ENCODE peak calls at places on chromosomes 3 and 15, in nine cellular contexts. V, F, Y, J, Q, I, X, K and L are unnamed samples.

GRCh38 chr3:10553586-10554235 is 48.3 kb upstream of the ATP2B2 start:
- DNase-seq in K (no peak), V (peak), J (no peak), X (no peak), Q (peak), F (no peak), Y (peak), I (peak), L (no peak)

GRCh38 chr3:107660316-107660976 is 137.7 kb downstream of the BBX start:
- DNase-seq in K (no peak), F (peak), Q (no peak), I (no peak), X (no peak), J (no peak), V (peak), Y (no peak), L (no peak)

GRCh38 chr3:61545716-61546115 is 15.7 kb upstream of the PTPRG start:
- DNase-seq in V (no peak), F (no peak), J (no peak), I (no peak), Y (no peak), K (no peak), X (no peak), Q (no peak), L (no peak)

GRCh38 chr3:5232570-5232969 is 45.1 kb downstream of the EDEM1 start:
- DNase-seq in V (no peak), I (peak), K (no peak), F (no peak), Q (peak), X (no peak), Y (no peak), J (no peak), L (no peak)

GRCh38 chr15:28025413-28025812 is 73.7 kb downstream of the OCA2 start:
- DNase-seq in Y (no peak), K (no peak), J (no peak), F (no peak), I (no peak), X (no peak), Q (no peak), V (no peak), L (no peak)

GRCh38 chr3:112640333-112640863 is 545 bp downstream of the CCDC80 start:
- DNase-seq in K (no peak), Q (no peak), X (no peak), I (no peak), V (peak), Y (no peak), F (peak), J (no peak), L (no peak)

GRCh38 chr3:160973067-160973466 is 132.1 kb downstream of the B3GALNT1 start:
- DNase-seq in J (no peak), Q (no peak), V (no peak), X (no peak), Y (no peak), I (no peak), K (no peak), F (no peak), L (no peak)

GRCh38 chr15:66704783-66705113 is 2.7 kb downstream of the SMAD6 start:
- DNase-seq in I (no peak), X (no peak), V (no peak), Q (no peak), K (no peak), F (no peak), Y (no peak), J (no peak), L (no peak)

GRCh38 chr15:92801774-92802464 is 98.2 kb upstream of the CHD2 start:
- DNase-seq in K (peak), J (no peak), Y (no peak), F (peak), X (no peak), Q (no peak), I (no peak), V (peak), L (no peak)

GRCh38 chr15:40146037-40146436 is 14.8 kb upstream of the BUB1B start:
- DNase-seq in X (no peak), F (peak), J (no peak), Q (no peak), V (peak), I (no peak), Y (no peak), K (no peak), L (no peak)

GRCh38 chr3:80564391-80564790 is 796.6 kb upstream of the ROBO1 start:
- DNase-seq in V (no peak), I (no peak), Y (no peak), Q (no peak), F (no peak), X (no peak), J (no peak), K (no peak), L (no peak)

GRCh38 chr3:46280105-46280797 is 38.0 kb downstream of the CCR3 start:
- DNase-seq in F (peak), Y (no peak), J (no peak), K (no peak), Q (no peak), I (no peak), V (peak), X (no peak), L (no peak)

GRCh38 chr3:98980915-98981596 is 79.6 kb upstream of the DCBLD2 start:
- DNase-seq in F (peak), I (no peak), J (peak), Q (no peak), X (no peak), Y (no peak), K (no peak), V (no peak), L (peak)

GRCh38 chr3:14691239-14691638 is 16.3 kb downstream of the C3orf20 start:
- DNase-seq in K (no peak), Y (no peak), X (no peak), J (peak), V (no peak), I (no peak), Q (no peak), F (no peak), L (peak)

GRCh38 chr3:142279965-142280590 is 54.7 kb upstream of the GK5 start:
- DNase-seq in J (peak), I (peak), F (peak), X (peak), K (no peak), V (peak), Y (peak), Q (peak), L (peak)

GRCh38 chr3:128348805-128349531 is 117.7 kb downstream of the DNAJB8 start:
- DNase-seq in V (peak), X (no peak), I (peak), K (no peak), J (peak), Y (peak), Q (no peak), F (no peak), L (no peak)

GRCh38 chr3:115397433-115397832 is 225.9 kb upstream of the GAP43 start:
- DNase-seq in Y (no peak), V (no peak), I (no peak), X (no peak), J (no peak), Q (no peak), K (no peak), F (no peak), L (no peak)

GRCh38 chr15:66917904-66918448 is 147.4 kb upstream of the SMAD3 start:
- DNase-seq in V (no peak), J (no peak), F (no peak), I (no peak), X (no peak), K (no peak), Q (no peak), Y (no peak), L (no peak)

GRCh38 chr3:5348229-5348628 is 160.7 kb downstream of the EDEM1 start:
- DNase-seq in Q (no peak), V (no peak), I (no peak), F (no peak), K (no peak), J (no peak), Y (no peak), X (no peak), L (no peak)

GRCh38 chr15:61119556-61119955 is 109.5 kb downstream of the RORA start:
- DNase-seq in X (no peak), F (no peak), K (no peak), V (no peak), Q (no peak), I (no peak), J (no peak), Y (no peak), L (no peak)

GRCh38 chr15:74378853-74379252 is 11.4 kb upstream of the CYP11A1 start:
- DNase-seq in J (no peak), X (no peak), Q (no peak), Y (no peak), K (no peak), F (peak), I (peak), V (peak), L (peak)

GRCh38 chr3:108554233-108554632 is 35.0 kb downstream of the CIP2A start:
- DNase-seq in F (peak), K (no peak), X (no peak), J (no peak), Y (no peak), Q (no peak), V (no peak), I (no peak), L (no peak)

GRCh38 chr3:50050361-50050760 is 38.4 kb upstream of the RBM5 start:
- DNase-seq in F (no peak), J (no peak), K (no peak), Y (no peak), Q (no peak), V (peak), I (no peak), X (no peak), L (no peak)

GRCh38 chr3:129313415-129313982 is 34.8 kb downstream of the HMCES start:
- DNase-seq in X (no peak), F (no peak), Q (no peak), Y (no peak), I (no peak), K (no peak), V (no peak), J (no peak), L (no peak)

GRCh38 chr15:89812126-89812846 is 2.4 kb downstream of the ANPEP start:
- DNase-seq in F (no peak), X (no peak), K (peak), Y (no peak), V (peak), J (peak), I (no peak), Q (no peak), L (no peak)

DNA sequence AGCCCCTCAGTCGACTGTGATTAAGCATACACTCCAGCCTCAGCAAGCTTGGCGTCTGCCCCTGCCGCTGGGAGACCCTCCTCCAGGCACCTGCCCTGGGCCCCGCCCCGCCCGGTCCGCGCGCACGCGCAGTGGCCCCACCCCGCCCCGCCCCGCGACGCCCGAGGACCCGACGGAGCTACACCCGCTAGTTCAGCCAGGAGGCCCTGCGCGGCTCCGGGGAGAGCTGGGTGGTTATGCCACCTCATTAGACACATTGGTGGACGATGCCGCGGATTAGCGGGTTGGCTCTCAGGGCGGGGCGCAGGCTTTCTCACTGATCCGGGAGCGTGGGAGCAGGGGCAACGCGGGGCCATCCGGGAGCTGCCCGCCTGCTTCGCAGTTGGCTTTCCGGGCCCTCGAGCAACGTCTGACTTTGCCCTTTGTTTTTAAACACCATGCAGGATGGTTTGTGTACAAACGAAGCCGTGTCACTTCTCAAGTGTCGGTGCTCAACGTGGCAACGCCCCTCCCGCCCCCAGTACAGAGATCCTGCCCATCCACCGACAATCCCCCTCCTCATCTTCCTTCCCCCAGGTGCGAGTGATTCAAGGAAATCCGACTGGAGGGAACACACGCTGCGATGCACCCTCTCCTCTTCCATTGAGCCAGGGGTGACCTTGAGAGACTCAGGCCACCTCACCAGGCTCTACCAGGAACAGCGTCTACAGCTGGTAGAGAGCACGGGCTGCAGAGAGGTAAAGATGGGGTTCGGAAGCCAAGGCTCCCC is 109.3 kb downstream of the SHQ1 start:
- DNase-seq in F (peak), Y (peak), X (no peak), I (peak), K (peak), Q (peak), V (peak), J (peak), L (peak)
- TF ChIP-seq CTCF in F (no peak), Y (no peak), X (no peak), I (no peak), K (no peak), Q (no peak), V (no peak), J (no peak), L (no peak)

DNA sequence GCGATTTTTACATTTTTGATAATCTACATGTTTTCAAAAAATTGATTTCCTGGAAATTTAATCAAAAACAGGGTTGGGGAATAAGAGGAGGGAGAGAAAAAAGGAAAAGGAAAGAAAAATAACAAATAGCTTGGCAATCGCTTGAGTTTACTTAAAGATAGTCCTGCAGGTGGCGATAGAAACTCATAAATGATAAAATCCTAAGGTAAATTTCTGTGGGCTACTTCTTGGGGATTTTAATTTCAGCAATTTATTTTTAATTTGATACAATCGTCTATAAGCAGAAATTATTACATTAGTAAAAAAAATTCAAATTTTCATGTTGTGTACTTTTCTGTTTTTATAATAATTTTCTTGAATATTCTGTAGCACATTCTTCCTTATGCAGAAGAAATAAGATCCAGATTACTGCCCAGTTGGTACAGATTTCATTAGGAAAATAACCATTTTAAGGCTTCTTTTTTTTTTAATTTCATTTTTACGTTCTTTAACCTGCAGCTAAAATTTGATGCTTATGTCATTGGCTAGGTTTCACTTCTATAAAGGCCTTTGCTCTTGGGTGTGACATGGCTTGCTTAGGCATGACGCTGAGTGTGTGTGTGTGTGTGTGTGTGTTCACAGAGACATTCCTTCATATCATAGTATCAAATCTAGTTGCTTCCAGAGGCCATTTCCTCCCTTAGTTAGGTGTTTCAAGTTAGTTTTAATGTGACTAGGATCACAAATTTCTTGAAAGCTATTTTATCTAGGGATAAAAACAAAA is 181.8 kb downstream of the MCTP2 start:
- DNase-seq in J (no peak), Y (peak), K (no peak), V (peak), Q (no peak), F (peak), I (no peak), X (peak), L (no peak)
- TF ChIP-seq CTCF in J (no peak), Y (peak), K (peak), V (no peak), Q (peak), F (peak), I (peak), X (peak), L (no peak)

DNA sequence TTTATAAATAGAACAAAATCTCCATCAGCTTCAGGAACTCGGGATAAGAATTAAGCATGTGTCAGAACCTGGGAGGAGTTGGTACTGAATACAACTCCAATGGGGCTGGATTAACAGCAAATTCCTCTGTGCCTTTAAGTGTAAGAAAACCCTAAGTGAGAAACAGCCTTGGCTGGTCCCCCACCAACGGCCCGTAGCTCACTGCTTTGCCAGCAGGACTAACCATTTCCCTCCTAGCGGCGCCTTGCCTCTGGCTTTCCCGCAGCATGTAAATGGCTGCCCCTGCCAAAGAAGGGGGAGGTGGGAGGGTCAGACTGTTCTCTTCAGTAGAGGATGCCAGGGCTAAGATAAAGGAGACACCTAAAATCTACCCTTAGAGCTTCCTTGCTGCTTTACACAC is 51.1 kb upstream of the SH3GL3 start:
- DNase-seq in Y (peak), X (no peak), V (peak), K (no peak), J (no peak), F (no peak), Q (peak), I (peak), L (no peak)
- TF ChIP-seq CTCF in Y (no peak), X (no peak), V (no peak), K (no peak), J (no peak), F (no peak), Q (no peak), I (peak), L (no peak)

GRCh38 chr3:42600958-42601675 is 631 bp downstream of the NKTR start:
- DNase-seq in J (peak), K (peak), F (peak), Q (peak), V (peak), Y (peak), I (peak), X (no peak), L (no peak)
- TF ChIP-seq CTCF in J (no peak), K (no peak), F (peak), Q (no peak), V (peak), Y (peak), I (no peak), X (no peak), L (no peak)

DNA sequence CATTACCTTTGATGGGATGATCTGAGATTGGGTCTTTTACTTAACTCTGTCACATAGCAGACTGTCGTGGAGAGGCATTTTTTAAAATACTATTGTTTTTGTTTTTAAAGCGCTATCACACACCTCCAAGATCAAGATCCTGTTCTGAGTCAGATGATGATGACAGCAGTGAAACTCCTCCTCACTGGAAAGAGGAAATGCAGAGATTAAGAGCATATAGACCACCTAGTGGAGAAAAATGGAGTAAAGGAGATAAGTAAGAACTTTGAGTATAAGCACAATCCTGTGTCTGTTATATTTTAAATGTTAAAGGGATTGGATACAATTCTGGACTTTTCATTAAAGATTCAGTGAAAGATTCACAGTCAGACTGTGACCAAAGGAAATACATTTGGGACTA is 18.4 kb upstream of the ZBTB47 start:
- DNase-seq in F (peak), X (no peak), Q (no peak), V (peak), I (no peak), K (no peak), Y (no peak), J (no peak), L (no peak)
- TF ChIP-seq CTCF in F (no peak), X (no peak), Q (no peak), V (peak), I (peak), K (no peak), Y (no peak), J (no peak), L (peak)

DNA sequence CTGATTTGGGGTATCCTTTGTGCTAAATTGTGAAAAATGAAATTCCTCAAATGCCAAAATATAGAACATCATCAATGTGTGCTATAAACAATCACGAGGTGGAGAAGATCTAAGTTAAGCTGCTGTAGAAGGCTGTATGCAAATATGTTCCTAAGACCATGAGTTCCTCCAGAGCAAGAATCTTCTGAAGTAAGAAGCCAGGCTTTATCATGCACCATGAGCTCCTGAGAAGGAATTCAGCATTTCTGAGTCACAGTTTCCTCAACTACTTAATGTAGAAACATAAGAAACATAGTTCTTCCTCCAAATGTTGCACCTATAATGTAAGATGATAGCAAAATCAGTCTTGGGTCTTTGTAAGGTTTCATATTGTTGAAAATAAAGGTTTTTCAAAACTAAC is 241.7 kb upstream of the MDFIC2 start:
- DNase-seq in X (no peak), F (peak), Y (no peak), Q (no peak), I (no peak), V (no peak), K (no peak), J (no peak), L (no peak)
- TF ChIP-seq CTCF in X (no peak), F (no peak), Y (no peak), Q (no peak), I (no peak), V (no peak), K (no peak), J (no peak), L (no peak)